ENCODE peak calls at places on chromosome 17, in five cellular contexts. Z, H, E, U and F are unnamed samples.

GRCh38 chr17:42273474-42274272 is 2.5 kb downstream of the STAT5B start:
- DNase-seq in Z (no peak), H (no peak), E (no peak), U (no peak), F (no peak)

GRCh38 chr17:17729620-17730249 is 48.5 kb downstream of the RAI1 start:
- DNase-seq in Z (no peak), H (peak; percentile 76), E (no peak), U (peak; percentile 53), F (peak; percentile 61)

GRCh38 chr17:35372846-35373531 is 432 bp downstream of the SLFN11 start:
- DNase-seq in Z (peak; percentile 11), H (peak; percentile 55), E (no peak), U (peak; percentile 32), F (peak; percentile 24)

GRCh38 chr17:3539881-3540540 is 17.6 kb downstream of the TRPV3 start:
- DNase-seq in Z (no peak), H (no peak), E (no peak), U (no peak), F (peak; percentile 7)

GRCh38 chr17:74677558-74678466 is 34.9 kb downstream of the CD300LF start:
- DNase-seq in Z (no peak), H (peak; percentile 24), E (no peak), U (no peak), F (peak; percentile 15)

GRCh38 chr17:66441012-66441703 is 138.7 kb downstream of the PRKCA start:
- DNase-seq in Z (no peak), H (no peak), E (peak; percentile 69), U (no peak), F (no peak)

GRCh38 chr17:41738801-41739112 is 4.3 kb upstream of the HAP1 start:
- DNase-seq in Z (no peak), H (no peak), E (no peak), U (no peak), F (no peak)

GRCh38 chr17:83121921-83122820 is 42.8 kb downstream of the METRNL start:
- DNase-seq in Z (no peak), H (no peak), E (no peak), U (no peak), F (no peak)

GRCh38 chr17:66542967-66543525 is 240.6 kb downstream of the PRKCA start:
- DNase-seq in Z (no peak), H (peak; percentile 85), E (no peak), U (no peak), F (no peak)

GRCh38 chr17:16991349-16992009 is 19.6 kb upstream of the TNFRSF13B start:
- DNase-seq in Z (peak; percentile 89), H (peak; percentile 89), E (peak; percentile 39), U (peak; percentile 89), F (peak; percentile 97)

GRCh38 chr17:265726-266125 is 84.3 kb upstream of the DOC2B start:
- DNase-seq in Z (no peak), H (no peak), E (no peak), U (peak; percentile 16), F (peak; percentile 16)

GRCh38 chr17:82317394-82318168 is at the start of gene CD7:
- DNase-seq in Z (no peak), H (no peak), E (no peak), U (no peak), F (no peak)

GRCh38 chr17:19002805-19003542 is 1.6 kb downstream of the FAM83G start:
- DNase-seq in Z (no peak), H (no peak), E (peak; percentile 13), U (no peak), F (no peak)

GRCh38 chr17:4950757-4951204 is at the start of gene ENO3:
- DNase-seq in Z (peak; percentile 74), H (no peak), E (no peak), U (no peak), F (peak; percentile 44)

GRCh38 chr17:78357177-78357586 is 2.7 kb downstream of the SOCS3 start:
- DNase-seq in Z (peak; percentile 58), H (peak; percentile 75), E (no peak), U (no peak), F (peak; percentile 35)

GRCh38 chr17:57946798-57947358 is 8.3 kb downstream of the CUEDC1 start:
- DNase-seq in Z (no peak), H (peak; percentile 75), E (peak; percentile 69), U (peak; percentile 63), F (peak; percentile 67)

GRCh38 chr17:27354051-27354490 is 60.2 kb downstream of the WSB1 start:
- DNase-seq in Z (peak; percentile 59), H (no peak), E (no peak), U (no peak), F (no peak)

GRCh38 chr17:80379348-80379747 is 35.6 kb upstream of the ENDOV start:
- DNase-seq in Z (no peak), H (no peak), E (no peak), U (no peak), F (no peak)

GRCh38 chr17:71966459-71967313 is 154.1 kb upstream of the SOX9 start:
- DNase-seq in Z (no peak), H (no peak), E (no peak), U (no peak), F (no peak)

GRCh38 chr17:1592751-1593629 is 30.4 kb upstream of the PITPNA start:
- DNase-seq in Z (no peak), H (no peak), E (no peak), U (no peak), F (peak; percentile 92)

GRCh38 chr17:2892305-2892971 is 96.2 kb downstream of the RAP1GAP2 start:
- DNase-seq in Z (peak; percentile 76), H (peak; percentile 92), E (peak; percentile 98), U (peak; percentile 74), F (no peak)

GRCh38 chr17:29238133-29238850 is 8.4 kb upstream of the CRYBA1 start:
- DNase-seq in Z (no peak), H (no peak), E (peak; percentile 12), U (no peak), F (no peak)

GRCh38 chr17:76270770-76271668 is 5.9 kb downstream of the UBALD2 start:
- DNase-seq in Z (peak; percentile 38), H (no peak), E (no peak), U (no peak), F (peak; percentile 41)

GRCh38 chr17:76268991-76269981 is 4.1 kb downstream of the UBALD2 start:
- DNase-seq in Z (no peak), H (no peak), E (no peak), U (no peak), F (no peak)

GRCh38 chr17:76268015-76268749 is 3.0 kb downstream of the UBALD2 start:
- DNase-seq in Z (peak; percentile 52), H (no peak), E (peak; percentile 87), U (peak; percentile 74), F (peak; percentile 83)

GRCh38 chr17:76271669-76272540 is 6.8 kb downstream of the UBALD2 start:
- DNase-seq in Z (peak; percentile 82), H (no peak), E (no peak), U (peak; percentile 58), F (peak; percentile 87)

GRCh38 chr17:76270127-76270592 is 5.0 kb downstream of the UBALD2 start:
- DNase-seq in Z (peak; percentile 48), H (no peak), E (no peak), U (no peak), F (no peak)
- H3K4me1 ChIP-seq in Z (peaks cover 29% of the 10 kb centered on the region), H (peaks cover 19% of the 10 kb centered on the region), E (peaks cover 28% of the 10 kb centered on the region), U (peaks cover 88% of the 10 kb centered on the region), F (peaks cover 60% of the 10 kb centered on the region)

DNA sequence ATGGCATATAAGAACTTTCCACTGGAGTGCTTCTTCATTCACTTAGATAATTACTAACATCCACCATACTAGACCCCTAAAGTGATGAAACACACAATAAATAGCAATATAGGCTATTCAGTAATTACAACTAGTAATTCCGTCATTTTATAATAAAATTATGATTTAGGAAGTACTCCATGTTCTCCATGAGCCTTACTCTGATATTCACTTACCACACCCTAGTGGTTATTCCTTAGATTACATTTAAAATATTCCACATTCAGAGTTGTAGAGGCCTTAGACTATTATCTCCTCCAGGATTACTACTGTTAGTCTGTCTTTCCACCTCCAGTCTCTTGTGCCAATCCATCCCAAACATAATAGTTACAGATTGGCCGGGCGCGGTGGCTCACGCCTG is 62.4 kb downstream of the STH start:
- DNase-seq in Z (no peak), H (peak; percentile 69), E (peak; percentile 17), U (no peak), F (no peak)
- TF ChIP-seq CTCF in Z (no peak), H (peak; percentile 68), E (peak; percentile 18), U (no peak), F (no peak)

DNA sequence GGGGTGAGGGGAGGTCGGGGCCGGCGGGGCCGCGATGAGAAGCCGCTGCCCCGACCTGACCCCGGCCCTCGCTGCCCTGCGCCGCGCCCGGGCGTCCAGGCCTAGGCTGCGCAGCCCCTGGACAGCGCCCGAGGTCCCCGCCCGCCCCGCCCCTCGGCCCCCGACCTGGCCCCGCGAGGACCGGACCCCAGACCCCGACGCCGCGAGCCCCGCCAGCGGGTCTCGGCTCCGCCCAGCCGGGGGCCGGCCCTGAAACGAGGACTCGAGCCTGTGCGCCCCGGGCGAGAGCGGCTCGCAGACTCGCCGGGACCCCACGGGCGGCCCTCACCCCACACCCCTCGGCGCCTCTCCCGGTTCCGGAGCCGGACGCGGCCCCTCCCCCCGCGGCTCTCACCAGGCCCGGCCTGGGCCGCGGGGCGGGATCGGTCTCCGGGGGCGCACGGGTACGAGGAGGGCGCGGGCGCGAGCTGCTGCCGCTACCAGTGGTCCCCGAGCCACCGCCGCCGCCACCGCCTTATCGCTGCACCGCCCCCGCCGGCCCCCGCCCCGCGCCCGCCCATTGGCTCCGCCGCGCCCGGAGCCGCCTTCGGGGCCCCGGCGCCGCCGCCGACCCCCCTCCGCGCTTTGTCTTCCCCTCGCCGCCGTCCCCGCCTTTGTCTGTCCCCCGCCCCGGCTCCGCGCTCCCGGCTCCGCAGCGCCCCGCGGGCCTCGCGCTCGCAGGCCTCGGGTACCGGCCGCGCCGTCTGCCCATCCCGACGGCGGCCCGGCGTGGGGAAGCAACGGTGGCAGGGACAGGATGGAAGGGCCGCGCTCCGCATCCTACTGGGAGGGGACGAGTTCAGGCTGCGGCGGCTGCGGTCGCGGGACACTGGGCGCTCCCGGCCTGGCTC is at the start of gene LIMD2:
- DNase-seq in Z (peak; percentile 56), H (peak; percentile 25), E (no peak), U (peak; percentile 66), F (peak; percentile 60)
- H3K4me1 ChIP-seq in Z (no peaks in the 10 kb centered on the region), H (peaks cover 7% of the 10 kb centered on the region), E (no peaks in the 10 kb centered on the region), U (peaks cover 58% of the 10 kb centered on the region), F (peaks cover 19% of the 10 kb centered on the region)

DNA sequence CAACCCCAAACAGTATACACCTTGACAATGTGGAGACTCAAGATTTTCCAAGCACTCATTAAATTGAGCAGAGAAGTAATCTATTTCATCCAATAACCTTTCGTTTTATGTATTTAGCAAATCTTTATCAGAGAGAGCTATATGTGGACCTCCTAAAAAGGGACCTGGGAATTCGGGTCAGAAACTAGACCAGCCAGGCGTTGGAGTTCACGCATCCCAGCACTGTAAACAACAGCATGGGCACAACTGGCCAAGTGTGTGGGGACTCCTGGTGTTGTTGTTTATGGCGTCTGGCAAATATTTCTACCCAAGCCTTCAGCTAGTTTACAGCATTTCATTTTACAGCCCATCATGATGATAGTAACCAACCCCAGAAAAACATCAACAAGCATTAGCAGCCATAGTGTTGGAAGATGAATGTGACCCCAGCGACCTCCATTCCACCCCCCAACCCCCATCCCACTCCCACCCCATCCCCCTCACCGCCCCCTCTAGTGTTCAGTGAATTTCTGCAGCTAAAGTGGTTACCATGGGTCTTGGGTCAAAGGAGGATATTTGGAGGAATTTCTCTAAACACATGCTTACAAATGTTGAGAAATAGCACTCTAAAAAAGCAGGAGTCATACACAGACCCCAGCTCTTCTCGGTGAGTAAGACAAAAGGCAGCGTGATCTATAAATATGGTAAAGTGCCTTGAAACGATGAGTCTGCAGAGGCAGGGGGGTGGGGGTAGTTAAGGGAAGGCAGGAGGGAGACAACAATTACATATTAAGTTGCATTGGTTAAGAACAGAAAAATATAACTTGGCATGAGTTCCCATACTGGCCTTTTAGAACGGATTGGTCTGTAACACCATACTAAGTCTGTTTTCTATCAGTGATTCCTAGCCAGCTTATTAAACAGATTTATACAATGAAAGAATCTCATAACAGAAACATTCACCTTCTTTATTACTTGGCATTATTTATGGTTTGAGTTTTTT is 91.4 kb upstream of the TBX2 start:
- DNase-seq in Z (no peak), H (peak; percentile 75), E (no peak), U (no peak), F (no peak)
- TF ChIP-seq CTCF in Z (no peak), H (no peak), E (no peak), U (no peak), F (no peak)